ENCODE peak calls at places on chromosomes 11 and 22, in five cellular contexts. B is cardiac muscle cell, T is ovary, Z is IMR-90, V is heart left ventricle. S is an unnamed sample. For H3K4me1, the result is how much of the 10 kb centered on the place peaks cover.

GRCh38 chr11:14644396-14645246 is 1.0 kb downstream of the PDE3B start:
- DNase-seq in T (peak), Z (no peak), V (peak), B (peak), S (peak)

GRCh38 chr22:29642694-29643093 is 39.3 kb downstream of the NF2 start:
- DNase-seq in Z (no peak), V (no peak), B (no peak), T (no peak), S (no peak)

GRCh38 chr11:83629775-83630174 is 343.6 kb upstream of the CCDC90B start:
- DNase-seq in B (peak), Z (no peak), T (no peak), V (no peak), S (no peak)

GRCh38 chr22:27252282-27253049 is 549.1 kb downstream of the MN1 start:
- DNase-seq in V (peak), Z (peak), T (no peak), B (no peak), S (peak)

GRCh38 chr11:7522546-7522945 is 8.7 kb downstream of the PPFIBP2 start:
- DNase-seq in V (no peak), T (no peak), B (no peak), Z (no peak), S (no peak)

GRCh38 chr11:33574366-33574765 is 126.3 kb downstream of the C11orf91 start:
- DNase-seq in Z (no peak), B (no peak), V (no peak), T (no peak), S (no peak)

GRCh38 chr11:110587129-110587528 is 125.1 kb downstream of the ARHGAP20 start:
- DNase-seq in T (no peak), B (no peak), Z (no peak), V (no peak), S (no peak)

GRCh38 chr22:42842658-42843370 is 14.3 kb downstream of the ARFGAP3 start:
- DNase-seq in Z (peak), T (no peak), V (no peak), B (no peak), S (peak)

GRCh38 chr11:16911658-16912057 is 102.6 kb downstream of the PLEKHA7 start:
- DNase-seq in T (no peak), Z (no peak), V (no peak), B (no peak), S (no peak)

GRCh38 chr22:23058481-23059336 is 11.6 kb upstream of the GNAZ start:
- DNase-seq in V (no peak), Z (no peak), B (no peak), T (no peak), S (no peak)

GRCh38 chr11:15913261-15913660 is 443.1 kb downstream of the SOX6 start:
- DNase-seq in Z (no peak), T (no peak), B (no peak), V (no peak), S (no peak)

GRCh38 chr11:130211781-130212401 is 52.3 kb downstream of the ST14 start:
- DNase-seq in V (peak), Z (no peak), B (no peak), T (peak), S (no peak)

GRCh38 chr11:110598725-110599124 is 113.5 kb downstream of the ARHGAP20 start:
- DNase-seq in T (no peak), Z (no peak), V (no peak), B (no peak), S (no peak)

GRCh38 chr11:117199061-117199915 is at the start of gene TAGLN:
- DNase-seq in V (peak), B (peak), Z (peak), T (peak), S (peak)

GRCh38 chr11:122853971-122854446 is 15.7 kb downstream of the CRTAM start:
- DNase-seq in Z (peak), V (no peak), T (peak), B (peak), S (peak)

GRCh38 chr11:98772799-98773198 is 247.9 kb upstream of the CNTN5 start:
- DNase-seq in V (no peak), Z (no peak), T (no peak), B (no peak), S (no peak)

GRCh38 chr11:105004021-105004420 is 18.9 kb downstream of the CASP5 start:
- DNase-seq in Z (no peak), B (no peak), V (no peak), T (no peak), S (peak)

GRCh38 chr11:132349806-132350733 is 979.7 kb downstream of the NTM start:
- DNase-seq in T (no peak), B (no peak), V (no peak), Z (peak), S (peak)

GRCh38 chr22:36184433-36185035 is 17.1 kb downstream of the APOL4 start:
- DNase-seq in B (no peak), V (no peak), Z (no peak), T (no peak), S (peak)

GRCh38 chr11:10076458-10077141 is 217.4 kb downstream of the SBF2 start:
- DNase-seq in V (peak), Z (peak), T (peak), B (peak), S (peak)

GRCh38 chr11:86798988-86799387 is 1.4 kb upstream of the PRSS23 start:
- DNase-seq in B (no peak), V (no peak), T (no peak), Z (peak), S (peak)

GRCh38 chr22:30202531-30203006 is 44.0 kb downstream of the LIF start:
- DNase-seq in B (peak), T (peak), V (no peak), Z (peak), S (peak)

GRCh38 chr11:9001736-9002135 is 2.1 kb downstream of the NRIP3 start:
- DNase-seq in Z (peak), V (no peak), B (no peak), T (no peak), S (peak)

GRCh38 chr22:42653992-42654391 is 4.8 kb upstream of the CYB5R3 start:
- DNase-seq in B (no peak), V (no peak), Z (no peak), T (no peak), S (no peak)

GRCh38 chr22:25749420-25750169 is 7.6 kb downstream of the MYO18B start:
- DNase-seq in T (no peak), V (no peak), B (no peak), Z (no peak), S (peak)

GRCh38 chr11:73194034-73194507 is 24.0 kb upstream of the P2RY2 start:
- DNase-seq in Z (no peak), V (no peak), B (no peak), T (no peak), S (no peak)

GRCh38 chr11:115324569-115325432 is 179.4 kb downstream of the CADM1 start:
- DNase-seq in T (peak), V (no peak), B (peak), Z (peak), S (peak)

GRCh38 chr11:66595245-66595904 is 2.4 kb downstream of the CCS start:
- DNase-seq in Z (peak), T (peak), B (no peak), V (peak), S (peak)

GRCh38 chr22:28600546-28601143 is 79.0 kb downstream of the TTC28 start:
- DNase-seq in V (no peak), T (no peak), Z (peak), B (peak), S (peak)

GRCh38 chr11:68688881-68689280 is 4.5 kb downstream of the GAL start:
- DNase-seq in Z (no peak), B (no peak), T (no peak), V (no peak), S (no peak)

GRCh38 chr11:131512228-131512627 is 141.8 kb downstream of the NTM start:
- DNase-seq in T (no peak), Z (no peak), V (no peak), B (no peak), S (no peak)

GRCh38 chr22:29706991-29707390 is 12.8 kb upstream of the CABP7 start:
- DNase-seq in V (no peak), Z (no peak), B (no peak), T (no peak), S (no peak)

GRCh38 chr11:6498121-6498520 is 1.0 kb downstream of the DNHD1 start:
- DNase-seq in T (no peak), V (peak), B (no peak), Z (peak), S (peak)

GRCh38 chr22:48278620-48279464 is 1516.4 kb downstream of the TBC1D22A start:
- DNase-seq in Z (no peak), V (no peak), T (no peak), B (no peak), S (no peak)

GRCh38 chr22:41330169-41330568 is 28.8 kb downstream of the ZC3H7B start:
- DNase-seq in T (no peak), B (no peak), Z (no peak), V (no peak), S (no peak)

GRCh38 chr11:122101625-122102291 is 14.3 kb downstream of the BLID start:
- DNase-seq in V (peak), T (peak), Z (peak), B (peak), S (peak)

GRCh38 chr22:27669798-27670599 is 131.6 kb downstream of the MN1 start:
- DNase-seq in B (no peak), Z (no peak), T (no peak), V (no peak), S (peak)

GRCh38 chr22:30422481-30423295 is 2.9 kb upstream of the MTFP1 start:
- DNase-seq in V (peak), T (peak), Z (peak), B (peak), S (peak)

GRCh38 chr22:23243859-23244689 is 63.8 kb downstream of the BCR start:
- DNase-seq in V (no peak), T (no peak), Z (no peak), B (no peak), S (no peak)

GRCh38 chr11:20949585-20949984 is 280.2 kb downstream of the NELL1 start:
- DNase-seq in V (no peak), T (no peak), Z (no peak), B (peak), S (no peak)
- H3K4me1 ChIP-seq in V (under half), T (under half), Z (under half), B (under half), S (under half)

GRCh38 chr22:11307996-11308395 is 4220.0 kb upstream of the OR11H1 start:
- DNase-seq in B (no peak), V (no peak), Z (no peak), T (no peak), S (no peak)
- H3K4me3 ChIP-seq in B (no peak), V (no peak), Z (no peak), T (no peak), S (no peak)

DNA sequence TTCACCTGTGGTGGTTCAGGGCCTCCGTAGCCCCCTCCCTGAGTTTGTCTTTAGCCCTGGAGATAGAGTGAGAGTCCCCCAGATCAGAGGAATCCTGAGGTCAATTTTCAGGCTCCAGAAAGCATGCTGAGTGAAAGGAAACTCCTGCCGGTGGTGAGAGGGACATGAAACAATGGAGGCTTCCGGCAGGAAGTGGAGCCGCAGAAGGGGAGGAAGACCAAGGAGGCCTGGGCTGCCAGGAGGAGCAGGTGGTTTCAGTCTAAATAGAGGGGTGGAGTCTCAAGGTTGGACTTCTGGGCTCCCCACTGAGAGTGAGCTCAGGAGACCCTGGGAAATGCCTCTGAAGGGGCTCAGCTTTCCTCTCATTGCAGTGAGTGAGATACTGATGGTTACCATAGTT is 10.6 kb downstream of the SLCO2B1 start:
- DNase-seq in B (no peak), V (no peak), T (no peak), Z (no peak), S (no peak)
- H3K4me1 ChIP-seq in B (under half), V (under half), T (under half), Z (under half), S (under half)

GRCh38 chr22:46895753-46896152 is 133.3 kb downstream of the TBC1D22A start:
- DNase-seq in Z (no peak), V (no peak), B (no peak), T (no peak), S (no peak)

GRCh38 chr22:46894081-46894671 is 131.7 kb downstream of the TBC1D22A start:
- DNase-seq in T (no peak), V (peak), B (no peak), Z (peak), S (no peak)

GRCh38 chr22:46896166-46896565 is 133.7 kb downstream of the TBC1D22A start:
- DNase-seq in V (no peak), Z (no peak), T (no peak), B (no peak), S (no peak)

GRCh38 chr22:46893281-46894020 is 131.0 kb downstream of the TBC1D22A start:
- DNase-seq in T (no peak), V (no peak), Z (no peak), B (no peak), S (no peak)

GRCh38 chr22:46894851-46895640 is 132.6 kb downstream of the TBC1D22A start:
- DNase-seq in T (no peak), V (no peak), B (no peak), Z (no peak), S (no peak)
- H3K4me3 ChIP-seq in T (no peak), V (no peak), B (no peak), Z (no peak), S (no peak)

GRCh38 chr22:35140879-35141745 is 75.2 kb downstream of the ISX start:
- DNase-seq in T (no peak), V (no peak), B (peak), Z (no peak), S (no peak)

GRCh38 chr22:35133702-35134395 is 67.9 kb downstream of the ISX start:
- DNase-seq in B (no peak), V (no peak), T (no peak), Z (no peak), S (no peak)

GRCh38 chr22:35134637-35135036 is 68.7 kb downstream of the ISX start:
- DNase-seq in V (no peak), Z (no peak), B (peak), T (no peak), S (no peak)

GRCh38 chr22:35135165-35135564 is 69.2 kb downstream of the ISX start:
- DNase-seq in T (no peak), B (peak), V (no peak), Z (no peak), S (no peak)

DNA sequence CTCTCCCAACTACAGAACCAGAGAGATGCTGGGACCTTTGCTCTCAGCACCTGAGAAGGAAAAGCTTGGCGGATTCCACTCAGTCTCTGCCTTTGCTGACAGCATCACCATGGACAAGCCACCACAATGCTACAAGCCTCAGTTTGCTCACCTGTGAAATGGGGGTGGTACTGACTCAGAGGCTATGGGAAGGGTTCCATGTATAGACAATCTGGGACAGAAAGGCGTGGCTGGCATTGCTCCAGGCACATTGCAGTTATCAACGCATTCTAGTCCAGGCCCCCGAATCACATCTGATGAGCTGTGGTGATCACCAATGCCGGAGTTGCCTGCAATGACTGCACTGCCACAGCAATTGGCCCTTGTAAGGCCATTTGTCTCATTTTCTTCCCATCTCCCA is 72.6 kb downstream of the ISX start:
- DNase-seq in Z (no peak), T (no peak), V (no peak), B (no peak), S (no peak)
- H3K4me1 ChIP-seq in Z (under half), T (under half), V (under half), B (under half), S (under half)

GRCh38 chr11:2320591-2321310 is 18.9 kb downstream of the TSPAN32 start:
- DNase-seq in V (no peak), T (no peak), Z (no peak), B (no peak), S (no peak)
- H3K4me3 ChIP-seq in V (no peak), T (no peak), Z (no peak), B (no peak), S (no peak)

S was measured in fibroblast of lung.